ENCODE peak calls at places on chromosome 19, in ten cellular contexts. P, G, B, S, R, D, Q, F, Y and J are unnamed samples.

GRCh38 chr19:37931941-37932655 is 25.1 kb downstream of the SIPA1L3 start:
- DNase-seq in P (peak; percentile 27), G (peak; percentile 52), B (peak; percentile 78), S (peak; percentile 56), R (peak; percentile 85), D (peak; percentile 18), Q (peak; percentile 91), F (no peak), Y (peak; percentile 15), J (peak; percentile 16)

GRCh38 chr19:7636691-7637373 is at the start of gene STXBP2:
- DNase-seq in P (no peak), G (peak; percentile 34), B (no peak), S (peak; percentile 91), R (peak; percentile 93), D (peak; percentile 34), Q (peak; percentile 86), F (no peak), Y (no peak), J (peak; percentile 6)

GRCh38 chr19:54208784-54209057 is 8.1 kb downstream of the RPS9 start:
- DNase-seq in P (no peak), G (no peak), B (no peak), S (no peak), R (no peak), D (no peak), Q (no peak), F (no peak), Y (no peak), J (no peak)

GRCh38 chr19:44812142-44812718 is 3.3 kb downstream of the BCAM start:
- DNase-seq in P (no peak), G (no peak), B (no peak), S (no peak), R (no peak), D (no peak), Q (no peak), F (no peak), Y (no peak), J (no peak)

GRCh38 chr19:33376423-33376822 is 2.9 kb downstream of the CEBPG start:
- DNase-seq in P (no peak), G (peak; percentile 92), B (peak; percentile 87), S (no peak), R (peak; percentile 65), D (peak; percentile 67), Q (no peak), F (peak; percentile 56), Y (peak; percentile 77), J (peak; percentile 63)

GRCh38 chr19:1076951-1077350 is 10.0 kb downstream of the ARHGAP45 start:
- DNase-seq in P (no peak), G (no peak), B (no peak), S (peak; percentile 96), R (no peak), D (no peak), Q (no peak), F (no peak), Y (peak; percentile 52), J (peak; percentile 50)

GRCh38 chr19:58492265-58492664 is 16.1 kb downstream of the ZNF446 start:
- DNase-seq in P (no peak), G (no peak), B (no peak), S (no peak), R (no peak), D (no peak), Q (no peak), F (no peak), Y (no peak), J (no peak)

GRCh38 chr19:50831026-50831396 is 2.4 kb downstream of the KLK15 start:
- DNase-seq in P (no peak), G (no peak), B (no peak), S (no peak), R (no peak), D (no peak), Q (no peak), F (no peak), Y (no peak), J (no peak)

GRCh38 chr19:29098091-29098490 is 114.9 kb downstream of the UQCRFS1 start:
- DNase-seq in P (no peak), G (no peak), B (no peak), S (no peak), R (no peak), D (no peak), Q (no peak), F (no peak), Y (no peak), J (peak; percentile 30)

GRCh38 chr19:48419158-48419920 is 25.9 kb downstream of the GRIN2D start:
- DNase-seq in P (no peak), G (peak; percentile 41), B (peak; percentile 42), S (peak; percentile 67), R (no peak), D (no peak), Q (no peak), F (no peak), Y (peak; percentile 40), J (peak; percentile 15)

GRCh38 chr19:10747271-10747670 is 29.4 kb downstream of the DNM2 start:
- DNase-seq in P (no peak), G (no peak), B (no peak), S (no peak), R (no peak), D (no peak), Q (no peak), F (no peak), Y (no peak), J (peak; percentile 27)

DNA sequence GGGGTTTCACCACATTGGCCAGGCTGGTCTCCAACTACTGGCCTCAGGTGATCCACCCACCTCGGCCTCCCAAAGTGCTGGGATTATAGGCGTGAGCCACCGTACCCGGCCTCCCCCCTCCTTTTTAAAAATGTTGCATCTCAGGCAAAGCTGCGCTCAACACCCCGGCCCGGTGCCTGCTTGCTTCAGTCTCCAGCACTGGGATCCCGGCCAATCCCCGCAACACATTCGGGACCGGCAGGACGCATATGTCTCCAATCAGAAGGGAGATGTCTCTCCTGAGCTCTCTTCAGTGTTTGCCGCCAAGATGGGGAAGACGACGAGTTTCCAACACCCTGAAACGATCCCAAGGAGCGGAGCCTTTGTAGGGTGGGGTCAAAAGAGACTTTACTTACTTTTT is 16.1 kb downstream of the GNG7 start:
- DNase-seq in P (no peak), G (no peak), B (no peak), S (no peak), R (no peak), D (no peak), Q (no peak), F (no peak), Y (no peak), J (no peak)
- TF ChIP-seq POLR2A in P (no peak), G (no peak), B (no peak), S (no peak), R (no peak), D (no peak), Q (no peak), F (no peak), Y (no peak), J (no peak)

GRCh38 chr19:46922465-46922864 is 61.7 kb downstream of the ARHGAP35 start:
- DNase-seq in P (no peak), G (no peak), B (no peak), S (no peak), R (no peak), D (no peak), Q (no peak), F (no peak), Y (no peak), J (no peak)

GRCh38 chr19:46926201-46927071 is 65.6 kb downstream of the ARHGAP35 start:
- DNase-seq in P (no peak), G (no peak), B (no peak), S (no peak), R (no peak), D (no peak), Q (no peak), F (no peak), Y (no peak), J (no peak)

GRCh38 chr19:46925548-46925950 is 64.8 kb downstream of the ARHGAP35 start:
- DNase-seq in P (no peak), G (peak; percentile 29), B (no peak), S (no peak), R (no peak), D (no peak), Q (no peak), F (no peak), Y (no peak), J (no peak)

GRCh38 chr19:46927106-46927505 is 66.3 kb downstream of the ARHGAP35 start:
- DNase-seq in P (no peak), G (no peak), B (no peak), S (no peak), R (no peak), D (no peak), Q (no peak), F (no peak), Y (no peak), J (no peak)

GRCh38 chr19:46924874-46925547 is 64.2 kb downstream of the ARHGAP35 start:
- DNase-seq in P (no peak), G (peak; percentile 74), B (no peak), S (no peak), R (no peak), D (no peak), Q (peak; percentile 78), F (no peak), Y (peak; percentile 24), J (no peak)
- H3K4me1 ChIP-seq in P (peaks cover 9% of the 10 kb centered on the region), G (peaks cover 25% of the 10 kb centered on the region), B (peaks cover 18% of the 10 kb centered on the region), S (peaks cover 11% of the 10 kb centered on the region), R (peaks cover 21% of the 10 kb centered on the region), D (no peaks in the 10 kb centered on the region), Q (peaks cover 32% of the 10 kb centered on the region), F (no peaks in the 10 kb centered on the region), Y (peaks cover 54% of the 10 kb centered on the region), J (peaks cover 63% of the 10 kb centered on the region)

GRCh38 chr19:18172331-18173053 is 1.1 kb upstream of the IFI30 start:
- DNase-seq in P (no peak), G (no peak), B (no peak), S (no peak), R (no peak), D (no peak), Q (no peak), F (no peak), Y (no peak), J (no peak)

GRCh38 chr19:18171605-18172327 is 1.8 kb upstream of the IFI30 start:
- DNase-seq in P (no peak), G (no peak), B (no peak), S (peak; percentile 54), R (no peak), D (no peak), Q (no peak), F (no peak), Y (no peak), J (no peak)

GRCh38 chr19:18173572-18174294 is at the start of gene IFI30:
- DNase-seq in P (peak; percentile 78), G (peak; percentile 37), B (no peak), S (peak; percentile 93), R (peak; percentile 87), D (peak; percentile 76), Q (peak; percentile 73), F (peak; percentile 61), Y (peak; percentile 80), J (peak; percentile 59)

GRCh38 chr19:18174983-18175382 is 1.4 kb downstream of the IFI30 start:
- DNase-seq in P (no peak), G (no peak), B (no peak), S (no peak), R (no peak), D (no peak), Q (no peak), F (no peak), Y (no peak), J (no peak)

GRCh38 chr19:18173054-18173571 is 500 bp upstream of the IFI30 start:
- DNase-seq in P (peak; percentile 49), G (no peak), B (no peak), S (peak; percentile 83), R (no peak), D (no peak), Q (no peak), F (no peak), Y (peak; percentile 62), J (peak; percentile 52)
- TF ChIP-seq CTCF in P (no peak), G (no peak), B (no peak), S (no peak), R (no peak), D (no peak), Q (no peak), F (no peak), Y (no peak), J (no peak)

GRCh38 chr19:15452111-15453047 is 2.6 kb upstream of the WIZ start:
- DNase-seq in P (peak; percentile 96), G (peak; percentile 94), B (peak; percentile 58), S (peak; percentile 44), R (peak; percentile 86), D (peak; percentile 91), Q (peak; percentile 59), F (peak; percentile 90), Y (peak; percentile 89), J (peak; percentile 86)
- TF ChIP-seq POLR2A in P (peak; percentile 61), G (no peak), B (no peak), S (no peak), R (peak; percentile 74), D (peak; percentile 76), Q (peak; percentile 49), F (peak; percentile 67), Y (peak; percentile 92), J (peak; percentile 88)